ENCODE peak calls at places on chromosomes 11 and 22, in seven cellular contexts. A is IMR-90, C is mesendoderm, E is neuronal stem cell, S is mesenchymal stem cell, W is H1, K is trophoblast cell. Z is an unnamed sample.

GRCh38 chr22:50089231-50090140 is at the start of gene MOV10L1:
- DNase-seq in A (no peak), C (no peak), E (no peak), S (no peak), W (no peak), K (peak; percentile 20), Z (peak; percentile 70)

GRCh38 chr22:38327805-38328204 is 10.6 kb upstream of the CSNK1E start:
- DNase-seq in A (peak; percentile 63), C (no peak), E (no peak), S (peak; percentile 61), W (no peak), K (no peak), Z (no peak)

GRCh38 chr11:110093407-110094297 is 460 bp downstream of the ZC3H12C start:
- DNase-seq in A (peak; percentile 51), C (peak; percentile 60), E (peak; percentile 39), S (peak; percentile 74), W (peak; percentile 74), K (peak; percentile 68), Z (peak; percentile 40)

GRCh38 chr11:7278314-7278917 is 26.7 kb downstream of the SYT9 start:
- DNase-seq in A (peak; percentile 34), C (peak; percentile 51), E (peak; percentile 17), S (peak; percentile 16), W (no peak), K (peak; percentile 33), Z (peak; percentile 37)

GRCh38 chr22:38952382-38952993 is 4.9 kb upstream of the APOBEC3A start:
- DNase-seq in A (no peak), C (no peak), E (no peak), S (no peak), W (no peak), K (no peak), Z (no peak)

GRCh38 chr11:30488304-30488998 is 97.7 kb downstream of the MPPED2 start:
- DNase-seq in A (peak; percentile 81), C (no peak), E (no peak), S (peak; percentile 61), W (no peak), K (no peak), Z (no peak)

GRCh38 chr11:110071197-110071596 is 22.0 kb upstream of the ZC3H12C start:
- DNase-seq in A (no peak), C (no peak), E (no peak), S (peak; percentile 46), W (no peak), K (no peak), Z (no peak)

GRCh38 chr11:69013009-69013951 is at the start of gene MRGPRF:
- DNase-seq in A (peak; percentile 91), C (peak; percentile 88), E (no peak), S (peak; percentile 82), W (peak; percentile 84), K (no peak), Z (peak; percentile 75)

GRCh38 chr11:27963370-27963769 is 144.6 kb downstream of the KIF18A start:
- DNase-seq in A (no peak), C (no peak), E (no peak), S (no peak), W (no peak), K (no peak), Z (no peak)

GRCh38 chr11:113397212-113397611 is 9.6 kb downstream of the ANKK1 start:
- DNase-seq in A (no peak), C (no peak), E (no peak), S (no peak), W (no peak), K (no peak), Z (no peak)

GRCh38 chr22:29377979-29378378 is 10.4 kb downstream of the AP1B1 start:
- DNase-seq in A (no peak), C (no peak), E (no peak), S (no peak), W (no peak), K (peak; percentile 98), Z (no peak)

GRCh38 chr11:104152941-104153340 is 11.0 kb downstream of the PDGFD start:
- DNase-seq in A (no peak), C (no peak), E (no peak), S (no peak), W (no peak), K (no peak), Z (no peak)

GRCh38 chr22:35547993-35548761 is 7.5 kb downstream of the RASD2 start:
- DNase-seq in A (no peak), C (peak; percentile 88), E (no peak), S (peak; percentile 30), W (peak; percentile 78), K (peak; percentile 17), Z (peak; percentile 80)

DNA sequence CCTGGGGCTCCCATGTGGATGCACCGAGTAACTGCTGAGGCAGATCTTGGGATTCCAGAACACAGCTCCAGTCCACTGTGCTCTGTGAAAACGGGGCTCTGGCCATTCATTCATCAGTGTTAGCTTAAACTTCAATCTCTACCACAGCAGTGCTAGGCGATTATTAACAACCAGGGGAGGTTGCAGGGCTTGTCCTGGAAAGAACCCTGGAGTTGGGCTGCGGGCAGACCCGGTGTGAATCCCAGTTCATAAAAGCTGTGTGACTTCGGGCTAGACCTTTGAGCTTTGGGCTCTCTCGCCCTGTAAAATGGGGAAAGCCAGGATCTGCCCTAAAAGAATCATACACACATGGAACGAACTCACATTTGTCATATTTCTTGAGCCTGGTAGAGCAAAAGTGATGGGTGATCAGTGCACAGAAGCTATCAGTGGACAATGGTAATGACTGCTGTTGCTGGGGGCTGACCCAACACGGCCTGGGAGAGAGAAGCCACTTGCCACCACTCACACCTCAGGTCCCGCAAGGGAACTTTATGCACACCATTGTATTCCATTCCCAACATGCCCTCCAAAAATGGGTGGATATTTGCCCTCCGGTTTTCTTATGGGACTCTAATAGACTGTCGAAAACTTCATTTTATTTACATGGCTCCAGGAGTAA is 15.6 kb upstream of the CRYBB3 start:
- DNase-seq in A (no peak), C (no peak), E (no peak), S (no peak), W (no peak), K (no peak), Z (no peak)
- H3K4ac ChIP-seq in A (no peak overlapping the region), C (no peak overlapping the region), E (no peak overlapping the region), S (no peak overlapping the region), W (no peak overlapping the region), K (no peak overlapping the region), Z (no peak overlapping the region)

DNA sequence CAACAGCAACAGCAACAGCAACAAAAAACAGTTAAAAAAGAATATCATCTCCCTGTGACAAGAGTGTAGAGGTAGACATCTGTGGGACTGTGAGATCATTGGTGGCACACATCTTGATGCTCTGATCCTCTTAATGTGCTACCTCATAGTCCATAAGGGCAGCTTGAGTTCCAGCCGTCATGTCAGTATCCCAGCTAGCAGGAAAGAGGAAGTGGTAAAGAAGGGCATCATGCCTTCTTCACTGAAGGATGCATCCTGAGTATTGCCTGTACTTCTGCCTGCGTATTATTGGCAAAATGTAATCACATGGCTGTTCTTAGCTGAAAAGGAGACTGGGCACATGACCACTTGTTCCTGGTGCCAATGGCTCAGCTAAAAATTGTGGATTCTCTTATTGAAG is 314.3 kb downstream of the TBC1D22A start:
- DNase-seq in A (no peak), C (no peak), E (no peak), S (no peak), W (no peak), K (no peak), Z (no peak)
- H3K4ac ChIP-seq in A (no peak overlapping the region), C (no peak overlapping the region), E (no peak overlapping the region), S (no peak overlapping the region), W (no peak overlapping the region), K (no peak overlapping the region), Z (no peak overlapping the region)

GRCh38 chr11:131234146-131234680 is 136.2 kb upstream of the NTM start:
- DNase-seq in A (no peak), C (no peak), E (no peak), S (no peak), W (no peak), K (peak; percentile 70), Z (no peak)

GRCh38 chr11:131231317-131231716 is 139.1 kb upstream of the NTM start:
- DNase-seq in A (no peak), C (no peak), E (no peak), S (no peak), W (no peak), K (no peak), Z (no peak)

GRCh38 chr11:131229221-131229620 is 141.2 kb upstream of the NTM start:
- DNase-seq in A (no peak), C (no peak), E (no peak), S (no peak), W (no peak), K (no peak), Z (no peak)

GRCh38 chr11:131223198-131223975 is 147.0 kb upstream of the NTM start:
- DNase-seq in A (no peak), C (peak; percentile 89), E (no peak), S (no peak), W (no peak), K (no peak), Z (no peak)

DNA sequence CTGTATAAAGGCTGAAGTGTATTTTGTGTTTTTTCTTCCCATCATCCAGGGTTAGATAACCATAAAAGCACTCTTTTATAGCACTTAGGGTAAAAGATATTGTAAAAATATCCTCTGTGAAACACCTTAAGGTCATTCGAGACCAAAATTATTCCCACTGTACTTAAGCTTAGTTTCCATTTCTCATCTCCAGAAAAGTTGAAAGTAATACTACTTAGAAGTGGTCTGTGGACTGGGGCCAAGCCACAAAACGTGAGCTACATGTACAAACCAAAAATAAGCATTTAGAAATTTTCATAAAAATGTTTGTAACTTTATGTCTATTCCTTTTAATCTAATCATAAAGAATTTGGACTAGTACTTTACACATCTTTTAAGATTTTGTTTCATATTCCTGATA is 142.0 kb upstream of the NTM start:
- DNase-seq in A (no peak), C (no peak), E (no peak), S (no peak), W (no peak), K (no peak), Z (no peak)
- H3K4ac ChIP-seq in A (no peak overlapping the region), C (no peak overlapping the region), E (no peak overlapping the region), S (no peak overlapping the region), W (no peak overlapping the region), K (no peak overlapping the region), Z (no peak overlapping the region)

GRCh38 chr11:11731311-11732083 is 109.7 kb upstream of the GALNT18 start:
- DNase-seq in A (peak; percentile 73), C (no peak), E (no peak), S (peak; percentile 51), W (no peak), K (peak; percentile 14), Z (no peak)

GRCh38 chr11:11735586-11735985 is 106.2 kb upstream of the USP47 start:
- DNase-seq in A (no peak), C (peak; percentile 45), E (no peak), S (no peak), W (no peak), K (no peak), Z (peak; percentile 46)

GRCh38 chr11:11728371-11728770 is 106.6 kb upstream of the GALNT18 start:
- DNase-seq in A (no peak), C (no peak), E (no peak), S (no peak), W (no peak), K (no peak), Z (no peak)

GRCh38 chr11:11733246-11733763 is 108.5 kb upstream of the USP47 start:
- DNase-seq in A (no peak), C (no peak), E (no peak), S (no peak), W (no peak), K (no peak), Z (no peak)

GRCh38 chr11:11732116-11732515 is 109.7 kb upstream of the USP47 start:
- DNase-seq in A (peak; percentile 54), C (no peak), E (no peak), S (peak; percentile 26), W (no peak), K (no peak), Z (no peak)
- H3K4ac ChIP-seq in A (no peak overlapping the region), C (no peak overlapping the region), E (no peak overlapping the region), S (no peak overlapping the region), W (no peak overlapping the region), K (no peak overlapping the region), Z (no peak overlapping the region)